ENCODE peak calls at places on chromosomes 4 and X, in seven cellular contexts. Y, Q, C, N, U, W and O are unnamed samples.

GRCh38 chrX:45769919-45770582 is 569.4 kb upstream of the DIPK2B start:
- DNase-seq in Y (peak; percentile 83), Q (peak; percentile 91), C (peak; percentile 79), N (peak; percentile 71), U (peak; percentile 87), W (no peak), O (peak; percentile 58)

GRCh38 chr4:6901669-6902317 is 7.8 kb upstream of the TBC1D14 start:
- DNase-seq in Y (peak; percentile 59), Q (peak; percentile 55), C (no peak), N (peak; percentile 7), U (no peak), W (no peak), O (no peak)

GRCh38 chr4:76950052-76950845 is 697 bp downstream of the SEPTIN11 start:
- DNase-seq in Y (peak; percentile 82), Q (peak; percentile 83), C (peak; percentile 24), N (peak; percentile 85), U (peak; percentile 45), W (peak; percentile 35), O (peak; percentile 20)

GRCh38 chrX:65677954-65678469 is 10.6 kb downstream of the MSN start:
- DNase-seq in Y (no peak), Q (peak; percentile 66), C (peak; percentile 27), N (no peak), U (peak; percentile 94), W (no peak), O (peak; percentile 5)

GRCh38 chr4:69497886-69498395 is 2.2 kb upstream of the UGT2B4 start:
- DNase-seq in Y (no peak), Q (no peak), C (no peak), N (no peak), U (no peak), W (no peak), O (no peak)

GRCh38 chrX:19889582-19890342 is 2.4 kb upstream of the SH3KBP1 start:
- DNase-seq in Y (no peak), Q (no peak), C (no peak), N (peak; percentile 17), U (no peak), W (no peak), O (no peak)

GRCh38 chrX:67893931-67894330 is 350.1 kb downstream of the AR start:
- DNase-seq in Y (no peak), Q (no peak), C (no peak), N (no peak), U (no peak), W (peak; percentile 59), O (no peak)

GRCh38 chr4:83961575-83961974 is 425.7 kb downstream of the GPAT3 start:
- DNase-seq in Y (no peak), Q (no peak), C (no peak), N (no peak), U (no peak), W (no peak), O (no peak)

GRCh38 chr4:1359976-1360375 is 13.0 kb downstream of the UVSSA start:
- DNase-seq in Y (no peak), Q (no peak), C (no peak), N (no peak), U (no peak), W (no peak), O (no peak)

GRCh38 chr4:186762361-186762760 is 38.7 kb upstream of the FAT1 start:
- DNase-seq in Y (no peak), Q (no peak), C (no peak), N (no peak), U (no peak), W (no peak), O (no peak)

DNA sequence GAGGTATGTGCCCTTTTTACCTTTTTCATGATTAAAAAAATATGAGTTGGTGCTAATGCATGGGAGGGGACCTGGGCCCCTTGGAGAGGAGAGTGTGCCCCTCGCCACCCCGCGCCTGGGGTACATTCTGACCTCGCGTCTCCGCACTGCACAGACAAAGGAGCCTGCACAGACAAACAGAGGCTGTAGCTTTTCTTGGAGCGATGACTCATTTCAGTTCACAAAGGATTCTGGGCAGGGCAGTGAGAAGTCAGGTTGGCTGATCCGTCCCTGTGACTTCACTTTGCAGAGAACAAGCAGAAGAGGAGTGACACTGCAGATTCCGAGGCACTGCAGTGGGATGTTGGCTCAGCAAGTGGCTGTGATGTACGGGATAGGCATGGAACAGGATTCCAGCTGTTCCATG is 82.9 kb downstream of the STOX2 start:
- DNase-seq in Y (peak; percentile 71), Q (peak; percentile 90), C (peak; percentile 81), N (peak; percentile 61), U (peak; percentile 55), W (peak; percentile 35), O (peak; percentile 81)
- TF ChIP-seq POLR2AphosphoS5 in Y (no peak), Q (peak; percentile 69), C (no peak), N (peak; percentile 89), U (no peak), W (no peak), O (peak; percentile 90)

DNA sequence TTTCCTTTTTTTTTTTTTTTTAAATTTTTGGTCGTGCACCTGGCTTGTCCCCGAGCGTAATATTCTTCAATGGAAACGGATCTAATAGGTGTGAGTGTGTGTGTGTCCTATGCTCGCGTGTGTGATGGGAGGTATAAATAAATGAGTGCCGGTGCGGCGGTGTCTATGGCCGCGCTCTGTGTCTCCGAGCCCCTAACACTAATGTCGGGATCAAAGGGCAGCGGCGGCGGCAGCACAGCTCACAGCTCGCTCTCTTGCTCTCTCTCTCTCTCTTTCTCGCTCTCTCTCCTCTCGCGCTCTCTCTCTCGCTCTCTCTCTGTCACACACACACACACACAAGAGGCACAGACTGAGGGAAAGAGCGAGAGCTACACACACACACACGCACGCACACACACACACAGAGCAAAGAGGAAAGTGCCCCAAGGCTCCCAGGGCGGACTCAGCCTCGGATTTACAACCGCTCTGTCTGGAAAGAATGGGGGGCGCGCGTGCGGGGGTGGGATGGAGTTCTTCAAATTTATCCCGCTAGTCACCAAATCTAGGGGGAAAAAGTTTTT is at the start of gene ZNF827:
- DNase-seq in Y (peak; percentile 67), Q (peak; percentile 84), C (peak; percentile 49), N (peak; percentile 78), U (peak; percentile 76), W (peak; percentile 80), O (peak; percentile 57)
- TF ChIP-seq POLR2AphosphoS5 in Y (no peak), Q (peak; percentile 66), C (no peak), N (peak; percentile 8), U (no peak), W (peak; percentile 67), O (peak; percentile 18)

GRCh38 chr4:42497142-42497541 is 99.9 kb downstream of the SHISA3 start:
- DNase-seq in Y (no peak), Q (no peak), C (no peak), N (no peak), U (no peak), W (no peak), O (no peak)

GRCh38 chr4:42501624-42502401 is 104.5 kb downstream of the SHISA3 start:
- DNase-seq in Y (no peak), Q (no peak), C (no peak), N (no peak), U (peak; percentile 9), W (peak; percentile 39), O (no peak)
- TF ChIP-seq POLR2AphosphoS5 in Y (no peak), Q (no peak), C (no peak), N (no peak), U (no peak), W (no peak), O (no peak)

GRCh38 chr4:5003372-5003857 is 15.8 kb downstream of the CYTL1 start:
- DNase-seq in Y (no peak), Q (no peak), C (no peak), N (no peak), U (no peak), W (no peak), O (no peak)
- TF ChIP-seq POLR2AphosphoS5 in Y (no peak), Q (no peak), C (no peak), N (no peak), U (no peak), W (no peak), O (no peak)

GRCh38 chr4:123244233-123244632 is 152.4 kb upstream of the SPRY1 start:
- DNase-seq in Y (peak; percentile 67), Q (peak; percentile 77), C (peak; percentile 58), N (peak; percentile 20), U (peak; percentile 65), W (no peak), O (peak; percentile 68)
- TF ChIP-seq POLR2AphosphoS5 in Y (no peak), Q (no peak), C (peak; percentile 39), N (no peak), U (no peak), W (no peak), O (peak; percentile 73)